ENCODE peak calls at places on chromosomes 7 and 10, in seven cellular contexts. One of them, this sample, is unnamed.

GRCh38 chr10:7507887-7508726 is 97.3 kb upstream of the SFMBT2 start:
- DNase-seq in adrenal gland: no peak
- DNase-seq in GM20000: no peak
- DNase-seq in sigmoid colon: no peak
- DNase-seq in tibial artery: no peak
- DNase-seq in fibroblast of lung: no peak
- DNase-seq in mucosa of descending colon: peak
- DNase-seq in this sample: no peak

GRCh38 chr10:82969405-82969804 is 1094.4 kb downstream of the NRG3 start:
- DNase-seq in fibroblast of lung: peak
- DNase-seq in mucosa of descending colon: no peak
- DNase-seq in GM20000: peak
- DNase-seq in tibial artery: no peak
- DNase-seq in adrenal gland: no peak
- DNase-seq in sigmoid colon: no peak
- DNase-seq in this sample: no peak

GRCh38 chr10:61719906-61720305 is 57.2 kb downstream of the CABCOCO1 start:
- DNase-seq in mucosa of descending colon: no peak
- DNase-seq in GM20000: no peak
- DNase-seq in fibroblast of lung: no peak
- DNase-seq in adrenal gland: no peak
- DNase-seq in tibial artery: no peak
- DNase-seq in sigmoid colon: no peak
- DNase-seq in this sample: no peak

GRCh38 chr7:112185005-112185834 is 21.0 kb downstream of the DOCK4 start:
- DNase-seq in adrenal gland: no peak
- DNase-seq in sigmoid colon: no peak
- DNase-seq in GM20000: no peak
- DNase-seq in fibroblast of lung: no peak
- DNase-seq in mucosa of descending colon: no peak
- DNase-seq in tibial artery: no peak
- DNase-seq in this sample: no peak

GRCh38 chr10:31896972-31897384 is 31.7 kb downstream of the ARHGAP12 start:
- DNase-seq in adrenal gland: no peak
- DNase-seq in mucosa of descending colon: no peak
- DNase-seq in sigmoid colon: no peak
- DNase-seq in fibroblast of lung: peak
- DNase-seq in GM20000: no peak
- DNase-seq in tibial artery: no peak
- DNase-seq in this sample: peak

GRCh38 chr7:105723582-105723981 is 142.3 kb upstream of the EFCAB10 start:
- DNase-seq in GM20000: no peak
- DNase-seq in mucosa of descending colon: no peak
- DNase-seq in sigmoid colon: no peak
- DNase-seq in tibial artery: no peak
- DNase-seq in adrenal gland: no peak
- DNase-seq in fibroblast of lung: peak
- DNase-seq in this sample: no peak

GRCh38 chr7:124188576-124188975 is 155.7 kb upstream of the TMEM229A start:
- DNase-seq in tibial artery: no peak
- DNase-seq in sigmoid colon: no peak
- DNase-seq in GM20000: no peak
- DNase-seq in adrenal gland: no peak
- DNase-seq in fibroblast of lung: no peak
- DNase-seq in mucosa of descending colon: no peak
- DNase-seq in this sample: no peak

GRCh38 chr7:127997226-127997922 is 33.9 kb downstream of the LRRC4 start:
- DNase-seq in tibial artery: no peak
- DNase-seq in mucosa of descending colon: no peak
- DNase-seq in sigmoid colon: no peak
- DNase-seq in fibroblast of lung: no peak
- DNase-seq in GM20000: no peak
- DNase-seq in adrenal gland: no peak
- DNase-seq in this sample: no peak

GRCh38 chr10:96565774-96566173 is 21.0 kb downstream of the TM9SF3 start:
- DNase-seq in tibial artery: no peak
- DNase-seq in sigmoid colon: no peak
- DNase-seq in GM20000: no peak
- DNase-seq in adrenal gland: no peak
- DNase-seq in mucosa of descending colon: no peak
- DNase-seq in fibroblast of lung: peak
- DNase-seq in this sample: no peak

GRCh38 chr7:106915873-106916272 is 50.8 kb downstream of the PIK3CG start:
- DNase-seq in GM20000: peak
- DNase-seq in adrenal gland: no peak
- DNase-seq in fibroblast of lung: no peak
- DNase-seq in mucosa of descending colon: no peak
- DNase-seq in tibial artery: no peak
- DNase-seq in sigmoid colon: no peak
- DNase-seq in this sample: no peak

GRCh38 chr7:64602518-64602917 is 39.6 kb upstream of the ZNF680 start:
- DNase-seq in sigmoid colon: no peak
- DNase-seq in fibroblast of lung: peak
- DNase-seq in GM20000: no peak
- DNase-seq in adrenal gland: no peak
- DNase-seq in tibial artery: no peak
- DNase-seq in mucosa of descending colon: no peak
- DNase-seq in this sample: no peak

GRCh38 chr7:50369408-50370026 is 65.0 kb downstream of the IKZF1 start:
- DNase-seq in tibial artery: no peak
- DNase-seq in sigmoid colon: no peak
- DNase-seq in fibroblast of lung: peak
- DNase-seq in mucosa of descending colon: no peak
- DNase-seq in GM20000: peak
- DNase-seq in adrenal gland: no peak
- DNase-seq in this sample: peak

GRCh38 chr7:148773344-148773743 is 74.6 kb downstream of the CUL1 start:
- DNase-seq in tibial artery: no peak
- DNase-seq in fibroblast of lung: no peak
- DNase-seq in adrenal gland: no peak
- DNase-seq in mucosa of descending colon: no peak
- DNase-seq in GM20000: no peak
- DNase-seq in sigmoid colon: no peak
- DNase-seq in this sample: no peak

GRCh38 chr7:158110661-158111555 is 476.7 kb downstream of the PTPRN2 start:
- DNase-seq in sigmoid colon: no peak
- DNase-seq in GM20000: no peak
- DNase-seq in mucosa of descending colon: no peak
- DNase-seq in adrenal gland: peak
- DNase-seq in fibroblast of lung: no peak
- DNase-seq in tibial artery: no peak
- DNase-seq in this sample: no peak

GRCh38 chr10:12513775-12514663 is 164.7 kb downstream of the CAMK1D start:
- DNase-seq in sigmoid colon: no peak
- DNase-seq in fibroblast of lung: peak
- DNase-seq in adrenal gland: no peak
- DNase-seq in tibial artery: no peak
- DNase-seq in mucosa of descending colon: no peak
- DNase-seq in GM20000: no peak
- DNase-seq in this sample: no peak

GRCh38 chr7:6453737-6454136 is 6.0 kb upstream of the DAGLB start:
- DNase-seq in mucosa of descending colon: no peak
- DNase-seq in sigmoid colon: peak
- DNase-seq in GM20000: no peak
- DNase-seq in tibial artery: no peak
- DNase-seq in adrenal gland: no peak
- DNase-seq in fibroblast of lung: peak
- DNase-seq in this sample: peak

GRCh38 chr10:132266594-132267161 is 41.1 kb downstream of the STK32C start:
- DNase-seq in mucosa of descending colon: peak
- DNase-seq in GM20000: no peak
- DNase-seq in sigmoid colon: no peak
- DNase-seq in adrenal gland: no peak
- DNase-seq in fibroblast of lung: no peak
- DNase-seq in tibial artery: no peak
- DNase-seq in this sample: no peak

GRCh38 chr7:29839302-29839701 is 33.0 kb downstream of the WIPF3 start:
- DNase-seq in sigmoid colon: peak
- DNase-seq in fibroblast of lung: peak
- DNase-seq in mucosa of descending colon: no peak
- DNase-seq in GM20000: no peak
- DNase-seq in adrenal gland: peak
- DNase-seq in tibial artery: peak
- DNase-seq in this sample: no peak

GRCh38 chr7:79287976-79288375 is 165.5 kb downstream of the MAGI2 start:
- DNase-seq in fibroblast of lung: peak
- DNase-seq in GM20000: no peak
- DNase-seq in mucosa of descending colon: no peak
- DNase-seq in tibial artery: no peak
- DNase-seq in sigmoid colon: no peak
- DNase-seq in adrenal gland: no peak
- DNase-seq in this sample: no peak

GRCh38 chr10:103466734-103467133 is 8.0 kb upstream of the CALHM1 start:
- DNase-seq in GM20000: no peak
- DNase-seq in mucosa of descending colon: no peak
- DNase-seq in tibial artery: no peak
- DNase-seq in sigmoid colon: no peak
- DNase-seq in fibroblast of lung: no peak
- DNase-seq in adrenal gland: no peak
- DNase-seq in this sample: no peak

GRCh38 chr7:97078023-97078988 is 39.2 kb upstream of the SDHAF3 start:
- DNase-seq in mucosa of descending colon: no peak
- DNase-seq in adrenal gland: no peak
- DNase-seq in GM20000: no peak
- DNase-seq in fibroblast of lung: no peak
- DNase-seq in sigmoid colon: no peak
- DNase-seq in tibial artery: no peak
- DNase-seq in this sample: no peak

DNA sequence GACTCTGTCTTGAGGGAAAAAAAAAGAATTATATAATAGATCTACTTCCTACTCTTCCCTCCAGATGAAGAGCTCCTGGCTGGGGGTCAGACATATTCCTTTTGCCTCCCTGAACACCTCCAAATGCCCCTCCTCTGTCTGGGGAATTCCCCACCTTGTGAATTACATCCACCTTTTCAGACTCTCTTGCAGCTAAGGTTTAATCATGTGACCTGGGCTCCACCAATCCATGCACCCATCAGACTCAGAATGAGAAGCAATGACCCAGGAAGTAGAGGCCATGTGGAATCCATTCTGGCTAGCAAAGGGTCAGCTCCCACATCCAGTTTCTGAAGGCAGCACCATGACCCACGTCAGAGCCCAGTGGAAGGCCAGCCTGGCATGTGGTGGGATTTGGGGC is 93.6 kb upstream of the CUX1 start:
- DNase-seq in GM20000: no peak
- DNase-seq in sigmoid colon: no peak
- DNase-seq in fibroblast of lung: no peak
- DNase-seq in tibial artery: no peak
- DNase-seq in mucosa of descending colon: no peak
- DNase-seq in adrenal gland: no peak
- DNase-seq in this sample: no peak
- TF ChIP-seq CTCF in GM20000: no peak
- TF ChIP-seq CTCF in sigmoid colon: no peak
- TF ChIP-seq CTCF in fibroblast of lung: no peak
- TF ChIP-seq CTCF in tibial artery: no peak
- TF ChIP-seq CTCF in mucosa of descending colon: no peak
- TF ChIP-seq CTCF in adrenal gland: no peak
- TF ChIP-seq CTCF in this sample: no peak

DNA sequence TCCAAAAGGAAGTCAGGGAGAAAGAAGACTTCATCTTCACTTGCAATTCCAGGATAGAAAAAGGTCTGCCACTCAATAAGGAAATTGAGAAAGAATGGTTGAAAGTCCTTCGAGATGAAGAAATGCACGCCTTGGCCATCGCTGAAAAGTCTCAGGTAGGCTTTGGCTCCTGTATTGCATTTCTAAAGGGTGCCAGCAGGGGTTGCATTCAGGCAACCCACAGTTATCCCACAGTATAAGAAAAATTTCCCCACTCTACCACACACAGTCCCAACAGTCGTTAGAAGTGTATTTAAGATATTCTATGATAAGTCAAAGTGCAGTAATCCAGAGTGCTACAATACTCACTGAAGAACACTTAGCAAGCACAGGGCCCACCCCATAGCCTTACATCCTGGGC is 93.4 kb upstream of the FGL2 start:
- DNase-seq in GM20000: no peak
- DNase-seq in adrenal gland: no peak
- DNase-seq in sigmoid colon: no peak
- DNase-seq in tibial artery: no peak
- DNase-seq in mucosa of descending colon: no peak
- DNase-seq in fibroblast of lung: no peak
- DNase-seq in this sample: no peak
- TF ChIP-seq CTCF in GM20000: no peak
- TF ChIP-seq CTCF in adrenal gland: no peak
- TF ChIP-seq CTCF in sigmoid colon: no peak
- TF ChIP-seq CTCF in tibial artery: no peak
- TF ChIP-seq CTCF in mucosa of descending colon: no peak
- TF ChIP-seq CTCF in fibroblast of lung: no peak
- TF ChIP-seq CTCF in this sample: peak

DNA sequence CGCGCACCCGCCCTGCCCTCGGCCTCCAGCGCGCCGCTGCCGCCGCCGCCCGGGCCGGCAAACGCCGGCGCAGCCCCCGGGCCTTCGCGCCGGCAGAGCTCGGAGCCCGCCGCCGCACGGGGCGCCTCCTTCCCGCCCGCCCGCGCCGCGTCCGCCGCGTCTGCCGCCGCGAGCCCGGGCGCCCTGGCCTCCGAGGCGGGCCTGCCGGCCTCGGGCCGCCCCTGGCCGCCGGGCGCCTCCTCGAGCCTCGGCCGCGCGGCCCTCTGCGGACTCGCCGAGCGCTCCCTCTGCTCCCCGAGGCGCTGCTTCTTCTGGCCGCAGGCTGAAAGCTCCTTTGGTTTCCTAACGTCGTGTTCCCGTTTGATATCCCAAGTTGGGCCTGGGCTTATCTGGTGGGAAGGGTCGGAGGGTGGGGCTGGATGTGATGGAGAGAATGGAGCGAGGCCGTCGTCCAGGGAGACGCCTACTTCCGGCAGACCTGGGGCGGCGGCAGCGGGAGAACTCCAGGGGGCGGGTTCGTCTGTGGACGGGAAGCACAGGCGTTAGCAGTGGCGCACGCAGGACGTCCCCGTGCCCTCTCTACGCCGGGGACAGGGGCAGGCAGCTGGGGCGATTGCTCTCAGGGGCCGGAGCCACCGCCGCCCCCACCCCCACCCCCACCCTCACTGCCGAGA is 221.0 kb downstream of the PHTF2 start:
- DNase-seq in adrenal gland: peak
- DNase-seq in sigmoid colon: peak
- DNase-seq in GM20000: peak
- DNase-seq in fibroblast of lung: peak
- DNase-seq in tibial artery: peak
- DNase-seq in mucosa of descending colon: peak
- DNase-seq in this sample: peak
- TF ChIP-seq CTCF in adrenal gland: peak
- TF ChIP-seq CTCF in sigmoid colon: no peak
- TF ChIP-seq CTCF in GM20000: no peak
- TF ChIP-seq CTCF in fibroblast of lung: no peak
- TF ChIP-seq CTCF in tibial artery: no peak
- TF ChIP-seq CTCF in mucosa of descending colon: no peak
- TF ChIP-seq CTCF in this sample: no peak

GRCh38 chr10:11434323-11434722 is 177.1 kb downstream of the USP6NL start:
- DNase-seq in adrenal gland: no peak
- DNase-seq in GM20000: peak
- DNase-seq in fibroblast of lung: no peak
- DNase-seq in sigmoid colon: no peak
- DNase-seq in tibial artery: no peak
- DNase-seq in mucosa of descending colon: no peak
- DNase-seq in this sample: no peak
- TF ChIP-seq CTCF in adrenal gland: peak
- TF ChIP-seq CTCF in GM20000: peak
- TF ChIP-seq CTCF in fibroblast of lung: peak
- TF ChIP-seq CTCF in sigmoid colon: no peak
- TF ChIP-seq CTCF in tibial artery: no peak
- TF ChIP-seq CTCF in mucosa of descending colon: no peak
- TF ChIP-seq CTCF in this sample: peak

This sample was measured in HCT116.